ENCODE peak calls at places on chromosomes 5 and 9, in six cellular contexts. C is posterior vena cava; E is fibroblast of the aortic adventitia; X is heart right ventricle; B is CD4-positive, alpha-beta T cell; A is fibroblast of lung. V is an unnamed sample.

GRCh38 chr5:150593996-150594395 is 46.5 kb upstream of the SYNPO start:
- DNase-seq in C (peak), E (no peak), X (no peak), B (no peak), A (peak), V (no peak)

GRCh38 chr5:10600629-10601245 is 36.9 kb downstream of the ANKRD33B start:
- DNase-seq in C (no peak), E (no peak), X (no peak), B (no peak), A (peak), V (peak)

GRCh38 chr9:78541868-78542267 is 244.9 kb downstream of the PSAT1 start:
- DNase-seq in C (no peak), E (no peak), X (no peak), B (no peak), A (no peak), V (no peak)

GRCh38 chr5:171596391-171596878 is 177.0 kb downstream of the FGF18 start:
- DNase-seq in C (peak), E (peak), X (peak), B (no peak), A (peak), V (no peak)

GRCh38 chr9:125655691-125656410 is 51.2 kb downstream of the MAPKAP1 start:
- DNase-seq in C (no peak), E (peak), X (no peak), B (no peak), A (peak), V (no peak)

GRCh38 chr5:172006378-172007152 is at the start of gene FBXW11:
- DNase-seq in C (peak), E (peak), X (peak), B (peak), A (peak), V (peak)

GRCh38 chr9:5336683-5337082 is 3.0 kb downstream of the RLN1 start:
- DNase-seq in C (no peak), E (no peak), X (no peak), B (peak), A (no peak), V (no peak)

GRCh38 chr9:35910613-35911488 is 1.6 kb downstream of the SPAAR start:
- DNase-seq in C (peak), E (peak), X (no peak), B (peak), A (peak), V (peak)

GRCh38 chr5:75324791-75325190 is 12.2 kb upstream of the HMGCR start:
- DNase-seq in C (no peak), E (no peak), X (no peak), B (no peak), A (no peak), V (no peak)

GRCh38 chr5:37436146-37436934 is 57.2 kb downstream of the WDR70 start:
- DNase-seq in C (no peak), E (no peak), X (no peak), B (no peak), A (no peak), V (no peak)

GRCh38 chr9:13078164-13078563 is 201.3 kb downstream of the MPDZ start:
- DNase-seq in C (no peak), E (no peak), X (no peak), B (no peak), A (no peak), V (no peak)

GRCh38 chr5:147576646-147577535 is 67.0 kb upstream of the DPYSL3 start:
- DNase-seq in C (peak), E (peak), X (peak), B (no peak), A (peak), V (peak)

GRCh38 chr9:137211532-137211931 is 6.0 kb downstream of the NDOR1 start:
- DNase-seq in C (no peak), E (no peak), X (no peak), B (no peak), A (no peak), V (no peak)

GRCh38 chr9:138112791-138113600 is 235.4 kb downstream of the CACNA1B start:
- DNase-seq in C (no peak), E (no peak), X (no peak), B (no peak), A (no peak), V (no peak)

GRCh38 chr5:135651156-135651555 is 72.4 kb upstream of the CXCL14 start:
- DNase-seq in C (no peak), E (no peak), X (no peak), B (no peak), A (peak), V (peak)

GRCh38 chr9:92740446-92740961 is 24.1 kb downstream of the BICD2 start:
- DNase-seq in C (no peak), E (no peak), X (no peak), B (no peak), A (no peak), V (no peak)

GRCh38 chr9:89372230-89372816 is 54.0 kb downstream of the SECISBP2 start:
- DNase-seq in C (no peak), E (no peak), X (no peak), B (peak), A (no peak), V (no peak)

GRCh38 chr5:83972236-83972635 is 251.6 kb upstream of the HAPLN1 start:
- DNase-seq in C (no peak), E (peak), X (no peak), B (no peak), A (peak), V (no peak)

GRCh38 chr5:33114361-33114760 is 326.4 kb upstream of the TARS1 start:
- DNase-seq in C (no peak), E (no peak), X (no peak), B (no peak), A (no peak), V (no peak)

V was measured in kidney glomerular epithelial cell.